ENCODE peak calls at places on chromosomes 2 and 18, in seven cellular contexts. One of them, this sample, is unnamed.
A peak's percentile ranks its signal among the peaks of the same experiment; 100 is the strongest.

GRCh38 chr2:72028351-72028995 is 119.2 kb downstream of the CYP26B1 start:
- DNase-seq in suprapubic skin: peak; percentile 67
- DNase-seq in thoracic aorta: no peak
- DNase-seq in kidney epithelial cell: no peak
- DNase-seq in BJ: no peak
- DNase-seq in fibroblast of lung: no peak
- DNase-seq in heart right ventricle: peak; percentile 1
- DNase-seq in this sample: no peak

GRCh38 chr2:219918929-219919328 is 291.5 kb downstream of the SLC4A3 start:
- DNase-seq in suprapubic skin: no peak
- DNase-seq in thoracic aorta: no peak
- DNase-seq in kidney epithelial cell: no peak
- DNase-seq in BJ: no peak
- DNase-seq in fibroblast of lung: no peak
- DNase-seq in heart right ventricle: no peak
- DNase-seq in this sample: no peak

GRCh38 chr2:227106845-227107759 is 56.9 kb downstream of the COL4A4 start:
- DNase-seq in suprapubic skin: no peak
- DNase-seq in thoracic aorta: no peak
- DNase-seq in kidney epithelial cell: peak; percentile 1
- DNase-seq in BJ: peak; percentile 11
- DNase-seq in fibroblast of lung: peak; percentile 52
- DNase-seq in heart right ventricle: no peak
- DNase-seq in this sample: peak; percentile 63

GRCh38 chr2:201798252-201798918 is 8.0 kb upstream of the CDK15 start:
- DNase-seq in suprapubic skin: no peak
- DNase-seq in thoracic aorta: no peak
- DNase-seq in kidney epithelial cell: peak; percentile 82
- DNase-seq in BJ: peak; percentile 91
- DNase-seq in fibroblast of lung: peak; percentile 97
- DNase-seq in heart right ventricle: no peak
- DNase-seq in this sample: peak; percentile 87

GRCh38 chr2:173109253-173110188 is 33.9 kb downstream of the MAP3K20 start:
- DNase-seq in suprapubic skin: no peak
- DNase-seq in thoracic aorta: no peak
- DNase-seq in kidney epithelial cell: peak; percentile 21
- DNase-seq in BJ: peak; percentile 80
- DNase-seq in fibroblast of lung: peak; percentile 91
- DNase-seq in heart right ventricle: no peak
- DNase-seq in this sample: no peak

GRCh38 chr2:83378921-83379320 is 1080.2 kb downstream of the SUCLG1 start:
- DNase-seq in suprapubic skin: no peak
- DNase-seq in thoracic aorta: no peak
- DNase-seq in kidney epithelial cell: no peak
- DNase-seq in BJ: no peak
- DNase-seq in fibroblast of lung: no peak
- DNase-seq in heart right ventricle: no peak
- DNase-seq in this sample: no peak

GRCh38 chr2:9199716-9200633 is 6.6 kb upstream of the ASAP2 start:
- DNase-seq in suprapubic skin: peak; percentile 9
- DNase-seq in thoracic aorta: no peak
- DNase-seq in kidney epithelial cell: no peak
- DNase-seq in BJ: peak; percentile 39
- DNase-seq in fibroblast of lung: peak; percentile 69
- DNase-seq in heart right ventricle: no peak
- DNase-seq in this sample: no peak

GRCh38 chr2:200335657-200336056 is 29.2 kb downstream of the SPATS2L start:
- DNase-seq in suprapubic skin: no peak
- DNase-seq in thoracic aorta: no peak
- DNase-seq in kidney epithelial cell: no peak
- DNase-seq in BJ: no peak
- DNase-seq in fibroblast of lung: peak; percentile 43
- DNase-seq in heart right ventricle: no peak
- DNase-seq in this sample: no peak

GRCh38 chr2:200150411-200151086 is 155.9 kb upstream of the SPATS2L start:
- DNase-seq in suprapubic skin: no peak
- DNase-seq in thoracic aorta: no peak
- DNase-seq in kidney epithelial cell: no peak
- DNase-seq in BJ: no peak
- DNase-seq in fibroblast of lung: no peak
- DNase-seq in heart right ventricle: no peak
- DNase-seq in this sample: no peak

GRCh38 chr2:135059577-135059976 is 7.5 kb downstream of the RAB3GAP1 start:
- DNase-seq in suprapubic skin: no peak
- DNase-seq in thoracic aorta: no peak
- DNase-seq in kidney epithelial cell: no peak
- DNase-seq in BJ: no peak
- DNase-seq in fibroblast of lung: no peak
- DNase-seq in heart right ventricle: no peak
- DNase-seq in this sample: no peak
- H3K4me3 ChIP-seq in suprapubic skin: no peak overlapping the region
- H3K4me3 ChIP-seq in thoracic aorta: no peak overlapping the region
- H3K4me3 ChIP-seq in kidney epithelial cell: no peak overlapping the region
- H3K4me3 ChIP-seq in BJ: no peak overlapping the region
- H3K4me3 ChIP-seq in fibroblast of lung: no peak overlapping the region
- H3K4me3 ChIP-seq in heart right ventricle: no peak overlapping the region
- H3K4me3 ChIP-seq in this sample: no peak overlapping the region

GRCh38 chr2:61179701-61180639 is 18.0 kb downstream of the C2orf74 start:
- DNase-seq in suprapubic skin: no peak
- DNase-seq in thoracic aorta: peak; percentile 27
- DNase-seq in kidney epithelial cell: no peak
- DNase-seq in BJ: no peak
- DNase-seq in fibroblast of lung: peak; percentile 79
- DNase-seq in heart right ventricle: peak; percentile 80
- DNase-seq in this sample: peak; percentile 47

GRCh38 chr2:61175036-61175435 is 13.0 kb downstream of the C2orf74 start:
- DNase-seq in suprapubic skin: no peak
- DNase-seq in thoracic aorta: no peak
- DNase-seq in kidney epithelial cell: no peak
- DNase-seq in BJ: no peak
- DNase-seq in fibroblast of lung: no peak
- DNase-seq in heart right ventricle: no peak
- DNase-seq in this sample: no peak

GRCh38 chr2:61177727-61178549 is 15.9 kb downstream of the C2orf74 start:
- DNase-seq in suprapubic skin: no peak
- DNase-seq in thoracic aorta: no peak
- DNase-seq in kidney epithelial cell: no peak
- DNase-seq in BJ: no peak
- DNase-seq in fibroblast of lung: peak; percentile 34
- DNase-seq in heart right ventricle: peak; percentile 44
- DNase-seq in this sample: no peak

GRCh38 chr2:61178603-61179545 is 16.9 kb downstream of the C2orf74 start:
- DNase-seq in suprapubic skin: no peak
- DNase-seq in thoracic aorta: no peak
- DNase-seq in kidney epithelial cell: no peak
- DNase-seq in BJ: no peak
- DNase-seq in fibroblast of lung: peak; percentile 37
- DNase-seq in heart right ventricle: no peak
- DNase-seq in this sample: no peak

GRCh38 chr2:61176755-61177726 is 15.1 kb downstream of the C2orf74 start:
- DNase-seq in suprapubic skin: peak; percentile 92
- DNase-seq in thoracic aorta: peak; percentile 61
- DNase-seq in kidney epithelial cell: peak; percentile 42
- DNase-seq in BJ: peak; percentile 47
- DNase-seq in fibroblast of lung: peak; percentile 89
- DNase-seq in heart right ventricle: peak; percentile 94
- DNase-seq in this sample: peak; percentile 84
- TF ChIP-seq CTCF in suprapubic skin: no peak
- TF ChIP-seq CTCF in thoracic aorta: no peak
- TF ChIP-seq CTCF in kidney epithelial cell: no peak
- TF ChIP-seq CTCF in BJ: no peak
- TF ChIP-seq CTCF in fibroblast of lung: no peak
- TF ChIP-seq CTCF in heart right ventricle: no peak
- TF ChIP-seq CTCF in this sample: no peak

GRCh38 chr2:85775406-85776381 is 21.9 kb downstream of the ATOH8 start:
- DNase-seq in suprapubic skin: no peak
- DNase-seq in thoracic aorta: no peak
- DNase-seq in kidney epithelial cell: no peak
- DNase-seq in BJ: no peak
- DNase-seq in fibroblast of lung: no peak
- DNase-seq in heart right ventricle: no peak
- DNase-seq in this sample: no peak
- H3K27me3 ChIP-seq in suprapubic skin: peaks cover 4% of the 10 kb centered on the region
- H3K27me3 ChIP-seq in thoracic aorta: no peaks in the 10 kb centered on the region
- H3K27me3 ChIP-seq in kidney epithelial cell: peaks cover 8% of the 10 kb centered on the region
- H3K27me3 ChIP-seq in BJ: no peaks in the 10 kb centered on the region
- H3K27me3 ChIP-seq in fibroblast of lung: no peaks in the 10 kb centered on the region
- H3K27me3 ChIP-seq in heart right ventricle: no peaks in the 10 kb centered on the region
- H3K27me3 ChIP-seq in this sample: no peaks in the 10 kb centered on the region

GRCh38 chr2:28590496-28591301 is 94.8 kb downstream of the PLB1 start:
- DNase-seq in suprapubic skin: no peak
- DNase-seq in thoracic aorta: no peak
- DNase-seq in kidney epithelial cell: no peak
- DNase-seq in BJ: no peak
- DNase-seq in fibroblast of lung: no peak
- DNase-seq in heart right ventricle: no peak
- DNase-seq in this sample: no peak
- H3K4me3 ChIP-seq in suprapubic skin: no peak overlapping the region
- H3K4me3 ChIP-seq in thoracic aorta: no peak overlapping the region
- H3K4me3 ChIP-seq in kidney epithelial cell: no peak overlapping the region
- H3K4me3 ChIP-seq in BJ: no peak overlapping the region
- H3K4me3 ChIP-seq in fibroblast of lung: no peak overlapping the region
- H3K4me3 ChIP-seq in heart right ventricle: no peak overlapping the region
- H3K4me3 ChIP-seq in this sample: no peak overlapping the region

GRCh38 chr18:13811993-13812392 is 12.0 kb upstream of the MC5R start:
- DNase-seq in suprapubic skin: no peak
- DNase-seq in thoracic aorta: no peak
- DNase-seq in kidney epithelial cell: no peak
- DNase-seq in BJ: no peak
- DNase-seq in fibroblast of lung: no peak
- DNase-seq in heart right ventricle: no peak
- DNase-seq in this sample: no peak
- TF ChIP-seq CTCF in suprapubic skin: no peak
- TF ChIP-seq CTCF in thoracic aorta: no peak
- TF ChIP-seq CTCF in kidney epithelial cell: peak; percentile 7
- TF ChIP-seq CTCF in BJ: no peak
- TF ChIP-seq CTCF in fibroblast of lung: no peak
- TF ChIP-seq CTCF in heart right ventricle: no peak
- TF ChIP-seq CTCF in this sample: peak; percentile 32

GRCh38 chr2:26693287-26693849 is 846 bp downstream of the KCNK3 start:
- DNase-seq in suprapubic skin: no peak
- DNase-seq in thoracic aorta: no peak
- DNase-seq in kidney epithelial cell: no peak
- DNase-seq in BJ: no peak
- DNase-seq in fibroblast of lung: no peak
- DNase-seq in heart right ventricle: no peak
- DNase-seq in this sample: no peak

GRCh38 chr2:26691881-26692813 is at the start of gene KCNK3:
- DNase-seq in suprapubic skin: no peak
- DNase-seq in thoracic aorta: peak; percentile 56
- DNase-seq in kidney epithelial cell: no peak
- DNase-seq in BJ: no peak
- DNase-seq in fibroblast of lung: peak; percentile 60
- DNase-seq in heart right ventricle: peak; percentile 68
- DNase-seq in this sample: no peak

GRCh38 chr2:26694001-26694400 is 1.5 kb downstream of the KCNK3 start:
- DNase-seq in suprapubic skin: no peak
- DNase-seq in thoracic aorta: no peak
- DNase-seq in kidney epithelial cell: no peak
- DNase-seq in BJ: no peak
- DNase-seq in fibroblast of lung: no peak
- DNase-seq in heart right ventricle: no peak
- DNase-seq in this sample: no peak

GRCh38 chr2:26691140-26691539 is 1.4 kb upstream of the KCNK3 start:
- DNase-seq in suprapubic skin: no peak
- DNase-seq in thoracic aorta: no peak
- DNase-seq in kidney epithelial cell: no peak
- DNase-seq in BJ: no peak
- DNase-seq in fibroblast of lung: no peak
- DNase-seq in heart right ventricle: no peak
- DNase-seq in this sample: no peak

DNA sequence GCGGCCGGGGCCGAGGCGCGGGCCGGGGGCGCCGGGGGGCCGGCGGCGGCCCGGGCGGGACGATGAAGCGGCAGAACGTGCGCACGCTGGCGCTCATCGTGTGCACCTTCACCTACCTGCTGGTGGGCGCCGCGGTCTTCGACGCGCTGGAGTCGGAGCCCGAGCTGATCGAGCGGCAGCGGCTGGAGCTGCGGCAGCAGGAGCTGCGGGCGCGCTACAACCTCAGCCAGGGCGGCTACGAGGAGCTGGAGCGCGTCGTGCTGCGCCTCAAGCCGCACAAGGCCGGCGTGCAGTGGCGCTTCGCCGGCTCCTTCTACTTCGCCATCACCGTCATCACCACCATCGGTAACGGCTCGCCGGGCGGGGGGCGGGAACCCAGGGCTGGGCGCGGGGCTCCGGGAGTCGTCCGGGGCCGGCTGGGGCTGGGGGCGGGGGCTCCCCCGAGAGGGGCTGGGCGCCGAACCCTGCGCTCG is 328 bp downstream of the KCNK3 start:
- DNase-seq in suprapubic skin: no peak
- DNase-seq in thoracic aorta: no peak
- DNase-seq in kidney epithelial cell: no peak
- DNase-seq in BJ: no peak
- DNase-seq in fibroblast of lung: peak; percentile 70
- DNase-seq in heart right ventricle: no peak
- DNase-seq in this sample: no peak
- H3K27me3 ChIP-seq in suprapubic skin: peaks cover 71% of the 10 kb centered on the region
- H3K27me3 ChIP-seq in thoracic aorta: no peaks in the 10 kb centered on the region
- H3K27me3 ChIP-seq in kidney epithelial cell: peaks cover 16% of the 10 kb centered on the region
- H3K27me3 ChIP-seq in BJ: peaks cover 26% of the 10 kb centered on the region
- H3K27me3 ChIP-seq in fibroblast of lung: peaks cover 33% of the 10 kb centered on the region
- H3K27me3 ChIP-seq in heart right ventricle: peaks cover 59% of the 10 kb centered on the region
- H3K27me3 ChIP-seq in this sample: peaks cover 49% of the 10 kb centered on the region

GRCh38 chr2:43227830-43228280 is 1.4 kb upstream of the ZFP36L2 start:
- DNase-seq in suprapubic skin: no peak
- DNase-seq in thoracic aorta: no peak
- DNase-seq in kidney epithelial cell: no peak
- DNase-seq in BJ: no peak
- DNase-seq in fibroblast of lung: no peak
- DNase-seq in heart right ventricle: no peak
- DNase-seq in this sample: peak; percentile 25

GRCh38 chr2:43228341-43228751 is 1.9 kb upstream of the ZFP36L2 start:
- DNase-seq in suprapubic skin: no peak
- DNase-seq in thoracic aorta: no peak
- DNase-seq in kidney epithelial cell: no peak
- DNase-seq in BJ: no peak
- DNase-seq in fibroblast of lung: peak; percentile 3
- DNase-seq in heart right ventricle: no peak
- DNase-seq in this sample: no peak

GRCh38 chr2:43230481-43230880 is 4.1 kb upstream of the ZFP36L2 start:
- DNase-seq in suprapubic skin: no peak
- DNase-seq in thoracic aorta: no peak
- DNase-seq in kidney epithelial cell: no peak
- DNase-seq in BJ: no peak
- DNase-seq in fibroblast of lung: no peak
- DNase-seq in heart right ventricle: no peak
- DNase-seq in this sample: no peak

GRCh38 chr2:43226955-43227829 is 786 bp upstream of the ZFP36L2 start:
- DNase-seq in suprapubic skin: peak; percentile 97
- DNase-seq in thoracic aorta: peak; percentile 89
- DNase-seq in kidney epithelial cell: no peak
- DNase-seq in BJ: no peak
- DNase-seq in fibroblast of lung: peak; percentile 78
- DNase-seq in heart right ventricle: peak; percentile 93
- DNase-seq in this sample: peak; percentile 55

GRCh38 chr2:43228782-43229659 is 2.6 kb upstream of the ZFP36L2 start:
- DNase-seq in suprapubic skin: no peak
- DNase-seq in thoracic aorta: no peak
- DNase-seq in kidney epithelial cell: no peak
- DNase-seq in BJ: no peak
- DNase-seq in fibroblast of lung: peak; percentile 53
- DNase-seq in heart right ventricle: no peak
- DNase-seq in this sample: no peak
- H3K4me3 ChIP-seq in suprapubic skin: peak overlapping the region; percentile 90
- H3K4me3 ChIP-seq in thoracic aorta: peak overlapping the region; percentile 1
- H3K4me3 ChIP-seq in kidney epithelial cell: no peak overlapping the region
- H3K4me3 ChIP-seq in BJ: no peak overlapping the region
- H3K4me3 ChIP-seq in fibroblast of lung: no peak overlapping the region
- H3K4me3 ChIP-seq in heart right ventricle: no peak overlapping the region
- H3K4me3 ChIP-seq in this sample: no peak overlapping the region

This sample was measured in brain microvascular endothelial cell.